ENCODE peak calls at places on chromosome 13, in nine cellular contexts. S is aorta, Z is fibroblast of lung, M is breast epithelium, B is Peyer's patch, U is pancreas, E is left ventricle myocardium inferior, J is tibial nerve, Y is psoas muscle. G is an unnamed sample. For H3K4me1, the result is how much of the 10 kb centered on the place peaks cover.

GRCh38 chr13:20487927-20488326 is 37.7 kb downstream of the CRYL1 start:
- DNase-seq in S (no peak), Z (no peak), M (no peak), B (no peak), U (no peak), E (no peak), J (no peak), Y (no peak), G (no peak)

GRCh38 chr13:73708393-73708985 is 425.7 kb downstream of the KLF12 start:
- DNase-seq in S (no peak), Z (peak), M (no peak), B (no peak), U (peak), E (no peak), J (peak), Y (no peak), G (peak)

GRCh38 chr13:110258876-110259631 is 47.9 kb downstream of the COL4A1 start:
- DNase-seq in S (no peak), Z (peak), M (no peak), B (no peak), U (no peak), E (no peak), J (no peak), Y (no peak), G (peak)

GRCh38 chr13:45242070-45242469 is 41.2 kb upstream of the KCTD4 start:
- DNase-seq in S (no peak), Z (peak), M (no peak), B (no peak), U (no peak), E (no peak), J (no peak), Y (no peak), G (peak)

GRCh38 chr13:114043421-114044053 is 69.7 kb upstream of the C13orf46 start:
- DNase-seq in S (no peak), Z (peak), M (no peak), B (peak), U (no peak), E (peak), J (peak), Y (peak), G (no peak)

GRCh38 chr13:31073859-31074718 is 87.6 kb downstream of the HSPH1 start:
- DNase-seq in S (no peak), Z (peak), M (no peak), B (no peak), U (no peak), E (no peak), J (no peak), Y (no peak), G (no peak)

GRCh38 chr13:39417643-39418042 is 185.3 kb downstream of the LHFPL6 start:
- DNase-seq in S (no peak), Z (peak), M (no peak), B (no peak), U (no peak), E (no peak), J (no peak), Y (no peak), G (peak)

GRCh38 chr13:33264620-33264978 is 21.0 kb downstream of the STARD13 start:
- DNase-seq in S (no peak), Z (no peak), M (no peak), B (no peak), U (no peak), E (no peak), J (no peak), Y (peak), G (no peak)

GRCh38 chr13:74074723-74075122 is 59.5 kb downstream of the KLF12 start:
- DNase-seq in S (no peak), Z (no peak), M (no peak), B (no peak), U (no peak), E (no peak), J (no peak), Y (no peak), G (peak)

GRCh38 chr13:51585696-51586095 is 1.4 kb downstream of the WDFY2 start:
- DNase-seq in S (no peak), Z (no peak), M (no peak), B (no peak), U (no peak), E (no peak), J (no peak), Y (no peak), G (peak)

GRCh38 chr13:109323338-109323737 is 463.0 kb downstream of the IRS2 start:
- DNase-seq in S (no peak), Z (no peak), M (no peak), B (no peak), U (no peak), E (no peak), J (no peak), Y (no peak), G (no peak)

GRCh38 chr13:50326271-50326670 is 311.0 kb downstream of the KCNRG start:
- DNase-seq in S (no peak), Z (no peak), M (no peak), B (no peak), U (no peak), E (no peak), J (no peak), Y (no peak), G (no peak)

GRCh38 chr13:44726214-44726613 is 150.1 kb upstream of the TSC22D1 start:
- DNase-seq in S (no peak), Z (peak), M (no peak), B (no peak), U (no peak), E (no peak), J (no peak), Y (no peak), G (no peak)

GRCh38 chr13:102870677-102871415 is 25.0 kb downstream of the ERCC5 start:
- DNase-seq in S (no peak), Z (peak), M (no peak), B (no peak), U (peak), E (peak), J (peak), Y (peak), G (peak)

GRCh38 chr13:33379597-33379996 is 94.0 kb upstream of the STARD13 start:
- DNase-seq in S (no peak), Z (no peak), M (no peak), B (no peak), U (peak), E (no peak), J (no peak), Y (no peak), G (no peak)

GRCh38 chr13:109517516-109517915 is 268.9 kb downstream of the IRS2 start:
- DNase-seq in S (no peak), Z (peak), M (no peak), B (no peak), U (no peak), E (no peak), J (no peak), Y (no peak), G (peak)

GRCh38 chr13:32837307-32837972 is 178.8 kb upstream of the KL start:
- DNase-seq in S (no peak), Z (no peak), M (no peak), B (no peak), U (no peak), E (no peak), J (no peak), Y (no peak), G (peak)

GRCh38 chr13:94556016-94556415 is 39.9 kb downstream of the TGDS start:
- DNase-seq in S (no peak), Z (no peak), M (no peak), B (no peak), U (no peak), E (no peak), J (no peak), Y (no peak), G (no peak)

GRCh38 chr13:106680796-106681482 is 113.0 kb upstream of the ARGLU1 start:
- DNase-seq in S (no peak), Z (no peak), M (no peak), B (no peak), U (no peak), E (no peak), J (no peak), Y (no peak), G (no peak)

GRCh38 chr13:73782781-73783180 is 351.4 kb downstream of the KLF12 start:
- DNase-seq in S (no peak), Z (peak), M (no peak), B (no peak), U (no peak), E (no peak), J (no peak), Y (no peak), G (no peak)

GRCh38 chr13:23630349-23631093 is 60.3 kb downstream of the TNFRSF19 start:
- DNase-seq in S (no peak), Z (no peak), M (no peak), B (no peak), U (no peak), E (no peak), J (no peak), Y (no peak), G (no peak)

GRCh38 chr13:78410847-78411246 is 192.5 kb downstream of the POU4F1 start:
- DNase-seq in S (no peak), Z (no peak), M (no peak), B (no peak), U (no peak), E (no peak), J (no peak), Y (no peak), G (no peak)

GRCh38 chr13:79943633-79944032 is 397.3 kb downstream of the SPRY2 start:
- DNase-seq in S (no peak), Z (peak), M (no peak), B (no peak), U (no peak), E (no peak), J (no peak), Y (no peak), G (no peak)

GRCh38 chr13:38496956-38497355 is 147.3 kb downstream of the UFM1 start:
- DNase-seq in S (no peak), Z (peak), M (no peak), B (no peak), U (no peak), E (no peak), J (no peak), Y (no peak), G (no peak)

GRCh38 chr13:43815204-43815603 is 28.4 kb upstream of the ENOX1 start:
- DNase-seq in S (no peak), Z (peak), M (no peak), B (no peak), U (no peak), E (no peak), J (no peak), Y (no peak), G (no peak)

GRCh38 chr13:36981156-36981743 is 17.9 kb downstream of the ALG5 start:
- DNase-seq in S (no peak), Z (peak), M (no peak), B (no peak), U (no peak), E (no peak), J (no peak), Y (no peak), G (peak)

GRCh38 chr13:51785592-51786424 is 18.2 kb downstream of the DHRS12 start:
- DNase-seq in S (peak), Z (peak), M (no peak), B (no peak), U (peak), E (peak), J (peak), Y (peak), G (no peak)

GRCh38 chr13:36129539-36129938 is 1.6 kb downstream of the DCLK1 start:
- DNase-seq in S (no peak), Z (no peak), M (no peak), B (no peak), U (no peak), E (no peak), J (no peak), Y (no peak), G (no peak)

GRCh38 chr13:71577127-71577526 is 289.9 kb downstream of the DACH1 start:
- DNase-seq in S (no peak), Z (no peak), M (no peak), B (no peak), U (no peak), E (no peak), J (no peak), Y (no peak), G (peak)

GRCh38 chr13:80131204-80131603 is 209.7 kb downstream of the SPRY2 start:
- DNase-seq in S (peak), Z (peak), M (no peak), B (peak), U (peak), E (peak), J (peak), Y (peak), G (peak)

GRCh38 chr13:107421951-107422350 is 793.4 kb downstream of the LIG4 start:
- DNase-seq in S (no peak), Z (no peak), M (no peak), B (no peak), U (no peak), E (no peak), J (no peak), Y (no peak), G (no peak)

GRCh38 chr13:90420683-90421082 is 926.8 kb upstream of the MIR17HG start:
- DNase-seq in S (no peak), Z (peak), M (no peak), B (no peak), U (no peak), E (no peak), J (no peak), Y (no peak), G (peak)

GRCh38 chr13:25330541-25330940 is 29.1 kb downstream of the NUP58 start:
- DNase-seq in S (no peak), Z (peak), M (no peak), B (no peak), U (no peak), E (no peak), J (no peak), Y (no peak), G (peak)

GRCh38 chr13:50805805-50806204 is 37.7 kb downstream of the DLEU7 start:
- DNase-seq in S (no peak), Z (peak), M (no peak), B (no peak), U (no peak), E (no peak), J (no peak), Y (no peak), G (peak)

GRCh38 chr13:93118081-93118615 is 108.5 kb upstream of the GPC6 start:
- DNase-seq in S (no peak), Z (no peak), M (no peak), B (no peak), U (no peak), E (no peak), J (no peak), Y (no peak), G (no peak)

DNA sequence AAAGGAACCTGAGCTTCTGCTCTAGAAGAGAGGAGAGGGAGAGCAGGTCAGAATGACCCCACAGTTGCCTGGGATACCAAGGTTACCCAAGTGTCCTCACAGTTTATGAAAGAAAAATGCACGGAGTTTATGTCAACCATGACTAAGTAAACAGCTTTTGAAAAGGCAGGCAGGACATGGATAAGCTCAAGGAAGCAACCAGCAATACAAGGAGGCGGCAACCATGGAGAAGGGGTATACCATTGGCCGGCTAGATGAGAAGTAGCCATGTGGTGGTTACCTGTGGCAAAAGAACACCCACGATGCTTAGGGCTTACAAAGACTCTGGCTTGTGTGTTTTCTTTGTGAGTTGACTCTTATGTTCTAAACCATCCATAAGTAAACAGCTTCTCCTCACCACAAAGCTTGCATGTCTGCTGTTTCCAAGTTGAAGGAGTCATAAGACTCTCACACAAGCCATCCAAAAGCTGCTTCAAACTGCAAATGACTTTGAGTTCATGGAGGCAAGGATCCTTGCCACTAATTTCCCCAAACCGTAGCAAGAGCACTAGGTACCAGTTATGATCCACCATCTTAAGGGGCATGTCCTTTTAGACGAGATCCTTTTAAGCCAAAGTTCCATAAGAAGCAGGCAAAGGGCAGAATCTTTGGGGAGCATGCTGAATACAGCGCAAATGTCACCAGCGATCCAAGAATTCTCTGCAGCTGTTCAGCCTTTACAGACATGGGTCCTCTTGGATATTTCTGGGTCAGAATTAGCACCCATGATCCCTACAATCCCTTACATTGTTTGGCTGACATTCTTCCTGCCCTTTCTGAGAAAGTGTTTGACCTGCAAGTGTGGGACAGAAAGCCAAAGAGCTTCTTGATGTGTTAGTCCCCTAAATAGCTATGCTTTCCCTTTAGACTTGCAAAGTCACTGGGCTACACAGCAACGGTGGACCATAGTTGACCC is 74.8 kb upstream of the IPO5 start:
- DNase-seq in S (no peak), Z (no peak), M (no peak), B (no peak), U (no peak), E (no peak), J (no peak), Y (no peak), G (peak)
- H3K27ac ChIP-seq in S (no peak), Z (no peak), M (no peak), B (no peak), U (no peak), E (no peak), J (no peak), Y (no peak), G (peak)

DNA sequence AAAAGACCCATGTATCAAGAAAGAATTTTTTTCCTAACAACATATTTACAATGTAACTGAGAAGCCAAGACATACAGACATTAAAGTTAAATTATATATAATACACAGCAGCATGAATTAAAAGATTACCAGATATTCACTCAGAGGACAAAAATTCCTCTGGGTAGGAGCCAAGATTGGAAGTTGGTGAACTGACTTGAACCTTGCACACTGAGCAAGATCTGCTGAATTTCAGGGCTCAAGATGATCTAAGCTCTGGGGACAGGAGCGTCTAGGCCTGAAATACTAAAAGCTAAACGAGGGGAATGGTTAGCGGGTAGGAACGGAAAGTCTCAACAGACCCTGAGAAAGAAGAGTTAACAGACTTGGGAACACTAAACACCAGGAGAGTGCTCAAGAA is 8.5 kb downstream of the FOXO1 start:
- DNase-seq in S (no peak), Z (no peak), M (no peak), B (no peak), U (no peak), E (no peak), J (no peak), Y (no peak), G (no peak)
- H3K4me1 ChIP-seq in S (under half), Z (under half), M (under half), B (under half), U (under half), E (half or more), J (half or more), Y (half or more), G (under half)

GRCh38 chr13:99894835-99895427 is 76.6 kb downstream of the ZIC5 start:
- DNase-seq in S (no peak), Z (peak), M (no peak), B (no peak), U (no peak), E (no peak), J (no peak), Y (no peak), G (no peak)
- H3K4me3 ChIP-seq in S (peak), Z (peak), M (peak), B (peak), U (no peak), E (peak), J (no peak), Y (peak), G (no peak)

GRCh38 chr13:100673831-100674362 is 698 bp downstream of the TMTC4 start:
- DNase-seq in S (no peak), Z (peak), M (no peak), B (peak), U (peak), E (peak), J (peak), Y (peak), G (peak)
- H3K27ac ChIP-seq in S (peak), Z (peak), M (peak), B (peak), U (peak), E (peak), J (peak), Y (peak), G (peak)

GRCh38 chr13:21739771-21740170 is 68.9 kb downstream of the FGF9 start:
- DNase-seq in S (no peak), Z (no peak), M (no peak), B (no peak), U (no peak), E (no peak), J (no peak), Y (no peak), G (no peak)
- H3K4me1 ChIP-seq in S (under half), Z (under half), M (under half), B (under half), U (under half), E (under half), J (under half), Y (under half), G (under half)

GRCh38 chr13:64527561-64527960 is 2702.6 kb downstream of the PCDH9 start:
- DNase-seq in S (no peak), Z (no peak), M (no peak), B (no peak), U (no peak), E (no peak), J (no peak), Y (no peak), G (no peak)

GRCh38 chr13:64534302-64534701 is 2695.8 kb downstream of the PCDH9 start:
- DNase-seq in S (no peak), Z (no peak), M (no peak), B (no peak), U (no peak), E (no peak), J (no peak), Y (no peak), G (no peak)

GRCh38 chr13:64525687-64526086 is 2704.4 kb downstream of the PCDH9 start:
- DNase-seq in S (peak), Z (no peak), M (no peak), B (no peak), U (no peak), E (no peak), J (no peak), Y (no peak), G (no peak)

GRCh38 chr13:64531400-64531799 is 2698.7 kb downstream of the PCDH9 start:
- DNase-seq in S (no peak), Z (no peak), M (no peak), B (no peak), U (no peak), E (no peak), J (no peak), Y (no peak), G (no peak)

GRCh38 chr13:64529874-64530485 is 2700.2 kb downstream of the PCDH9 start:
- DNase-seq in S (no peak), Z (peak), M (no peak), B (no peak), U (no peak), E (no peak), J (no peak), Y (no peak), G (peak)
- H3K4me3 ChIP-seq in S (no peak), Z (no peak), M (no peak), B (no peak), U (no peak), E (no peak), J (no peak), Y (no peak), G (no peak)

GRCh38 chr13:65882810-65883209 is 1347.3 kb downstream of the PCDH9 start:
- DNase-seq in S (no peak), Z (no peak), M (no peak), B (no peak), U (no peak), E (no peak), J (no peak), Y (no peak), G (no peak)
- H3K27ac ChIP-seq in S (no peak), Z (no peak), M (no peak), B (no peak), U (no peak), E (no peak), J (no peak), Y (no peak), G (no peak)

DNA sequence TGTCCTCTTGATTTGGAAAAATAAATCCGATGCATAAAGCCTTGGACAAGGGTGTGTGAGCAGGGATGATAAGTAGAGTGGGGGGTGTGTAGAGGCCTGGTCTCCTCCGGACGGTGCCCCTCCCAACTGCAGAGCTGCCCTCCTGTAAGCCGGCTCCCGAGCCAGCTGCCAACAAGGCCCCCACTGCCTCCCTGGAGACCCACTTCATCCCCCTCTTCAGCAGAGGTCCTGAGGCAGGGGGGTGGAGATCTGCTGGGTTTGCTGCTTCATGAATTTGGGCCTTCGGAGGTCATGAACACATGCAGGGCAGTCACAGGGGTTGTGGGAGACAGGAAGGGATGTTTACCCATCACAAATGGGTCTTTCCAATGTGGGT is 84.1 kb downstream of the SLC7A1 start:
- DNase-seq in S (no peak), Z (no peak), M (no peak), B (no peak), U (no peak), E (no peak), J (no peak), Y (no peak), G (no peak)
- H3K4me1 ChIP-seq in S (under half), Z (under half), M (under half), B (under half), U (under half), E (under half), J (under half), Y (under half), G (under half)

GRCh38 chr13:41458939-41459753 is 1.8 kb downstream of the RGCC start:
- DNase-seq in S (no peak), Z (peak), M (no peak), B (peak), U (no peak), E (peak), J (no peak), Y (peak), G (peak)
- H3K4me3 ChIP-seq in S (peak), Z (peak), M (peak), B (peak), U (no peak), E (peak), J (peak), Y (peak), G (peak)

G was measured in PC-3.